ENCODE peak calls at places on chromosome 10, in eight cellular contexts. T is CD8-positive, alpha-beta T cell; Q is thyroid gland; F is hepatocyte; A is tibial artery; V is AG09309; D is heart right ventricle; U is neural crest cell. S is an unnamed sample.

GRCh38 chr10:125448596-125448995 is 234.4 kb downstream of the TEX36 start:
- DNase-seq in T (no peak), Q (no peak), F (peak), A (no peak), V (no peak), D (no peak), U (peak), S (no peak)

GRCh38 chr10:86344281-86344680 is 22.3 kb downstream of the GRID1 start:
- DNase-seq in T (no peak), Q (no peak), F (no peak), A (no peak), V (no peak), D (no peak), U (no peak), S (no peak)

GRCh38 chr10:5968037-5968680 is 9.2 kb downstream of the IL15RA start:
- DNase-seq in T (no peak), Q (no peak), F (no peak), A (no peak), V (no peak), D (no peak), U (no peak), S (no peak)

GRCh38 chr10:46517541-46517940 is 38.9 kb downstream of the GPRIN2 start:
- DNase-seq in T (no peak), Q (no peak), F (no peak), A (no peak), V (no peak), D (no peak), U (no peak), S (no peak)

GRCh38 chr10:133011883-133012282 is 69.5 kb upstream of the CFAP46 start:
- DNase-seq in T (no peak), Q (no peak), F (no peak), A (no peak), V (no peak), D (no peak), U (no peak), S (no peak)

GRCh38 chr10:128061306-128062300 is 64.6 kb downstream of the MKI67 start:
- DNase-seq in T (no peak), Q (no peak), F (no peak), A (no peak), V (no peak), D (no peak), U (no peak), S (no peak)

GRCh38 chr10:110528224-110528997 is 30.7 kb downstream of the DUSP5 start:
- DNase-seq in T (no peak), Q (no peak), F (no peak), A (no peak), V (no peak), D (no peak), U (no peak), S (no peak)

GRCh38 chr10:84801156-84801555 is 472.8 kb downstream of the CCSER2 start:
- DNase-seq in T (no peak), Q (no peak), F (no peak), A (no peak), V (no peak), D (no peak), U (no peak), S (no peak)

GRCh38 chr10:109996225-109996624 is 11.6 kb upstream of the ADD3 start:
- DNase-seq in T (no peak), Q (no peak), F (peak), A (no peak), V (no peak), D (no peak), U (no peak), S (no peak)

GRCh38 chr10:43931308-43931930 is 282.7 kb upstream of the ZNF32 start:
- DNase-seq in T (no peak), Q (no peak), F (no peak), A (no peak), V (peak), D (no peak), U (no peak), S (no peak)

GRCh38 chr10:26472440-26472778 is 34.3 kb downstream of the APBB1IP start:
- DNase-seq in T (no peak), Q (no peak), F (no peak), A (no peak), V (no peak), D (no peak), U (no peak), S (no peak)

GRCh38 chr10:43250925-43251663 is 15.8 kb downstream of the RASGEF1A start:
- DNase-seq in T (no peak), Q (no peak), F (no peak), A (peak), V (no peak), D (peak), U (no peak), S (peak)

GRCh38 chr10:48332166-48332870 is 25.8 kb downstream of the MAPK8 start:
- DNase-seq in T (no peak), Q (no peak), F (no peak), A (no peak), V (no peak), D (no peak), U (no peak), S (no peak)

GRCh38 chr10:119274519-119275045 is 67.2 kb downstream of the GRK5 start:
- DNase-seq in T (no peak), Q (no peak), F (no peak), A (no peak), V (no peak), D (no peak), U (no peak), S (no peak)

GRCh38 chr10:127392351-127393235 is 156.5 kb upstream of the NPS start:
- DNase-seq in T (no peak), Q (no peak), F (no peak), A (peak), V (no peak), D (no peak), U (no peak), S (no peak)

GRCh38 chr10:100788027-100788900 is 42.9 kb downstream of the PAX2 start:
- DNase-seq in T (no peak), Q (no peak), F (no peak), A (no peak), V (no peak), D (no peak), U (no peak), S (no peak)

GRCh38 chr10:89923661-89924060 is 222.3 kb downstream of the KIF20B start:
- DNase-seq in T (no peak), Q (no peak), F (no peak), A (no peak), V (no peak), D (no peak), U (no peak), S (no peak)

GRCh38 chr10:116098411-116099019 is 174.5 kb downstream of the GFRA1 start:
- DNase-seq in T (no peak), Q (no peak), F (peak), A (no peak), V (no peak), D (no peak), U (no peak), S (no peak)

GRCh38 chr10:97404044-97404443 is 2.9 kb upstream of the RRP12 start:
- DNase-seq in T (no peak), Q (no peak), F (no peak), A (no peak), V (no peak), D (no peak), U (no peak), S (no peak)

GRCh38 chr10:73907841-73908517 is 3.0 kb upstream of the PLAU start:
- DNase-seq in T (no peak), Q (no peak), F (no peak), A (peak), V (no peak), D (peak), U (no peak), S (no peak)

GRCh38 chr10:1464866-1465265 is 272.5 kb downstream of the ADARB2 start:
- DNase-seq in T (no peak), Q (no peak), F (no peak), A (no peak), V (no peak), D (no peak), U (no peak), S (no peak)

GRCh38 chr10:72353963-72354355 is 760 bp downstream of the DNAJB12 start:
- DNase-seq in T (no peak), Q (no peak), F (peak), A (peak), V (no peak), D (peak), U (no peak), S (no peak)

GRCh38 chr10:48501806-48502771 is 102.8 kb downstream of the ARHGAP22 start:
- DNase-seq in T (no peak), Q (peak), F (no peak), A (no peak), V (no peak), D (no peak), U (no peak), S (no peak)

GRCh38 chr10:78401882-78402367 is 368.3 kb downstream of the RPS24 start:
- DNase-seq in T (no peak), Q (peak), F (peak), A (no peak), V (no peak), D (peak), U (no peak), S (no peak)

GRCh38 chr10:93363891-93364648 is 118.1 kb downstream of the MYOF start:
- DNase-seq in T (no peak), Q (peak), F (no peak), A (peak), V (no peak), D (peak), U (no peak), S (no peak)

GRCh38 chr10:102001435-102002068 is 54.4 kb downstream of the ARMH3 start:
- DNase-seq in T (no peak), Q (no peak), F (no peak), A (no peak), V (no peak), D (no peak), U (no peak), S (no peak)

GRCh38 chr10:16989826-16990293 is 139.8 kb downstream of the CUBN start:
- DNase-seq in T (no peak), Q (no peak), F (no peak), A (no peak), V (no peak), D (no peak), U (no peak), S (no peak)

GRCh38 chr10:34716958-34717357 is 98.1 kb downstream of the PARD3 start:
- DNase-seq in T (no peak), Q (no peak), F (no peak), A (no peak), V (no peak), D (no peak), U (no peak), S (no peak)

GRCh38 chr10:122233857-122234348 is 37.2 kb upstream of the BTBD16 start:
- DNase-seq in T (no peak), Q (no peak), F (no peak), A (no peak), V (no peak), D (peak), U (no peak), S (no peak)

GRCh38 chr10:16155761-16156322 is 281.0 kb upstream of the PTER start:
- DNase-seq in T (no peak), Q (no peak), F (peak), A (no peak), V (no peak), D (no peak), U (no peak), S (no peak)

GRCh38 chr10:86256690-86257315 is 109.8 kb downstream of the GRID1 start:
- DNase-seq in T (no peak), Q (no peak), F (no peak), A (no peak), V (no peak), D (no peak), U (no peak), S (no peak)

GRCh38 chr10:98569878-98570277 is 123.1 kb upstream of the HPS1 start:
- DNase-seq in T (no peak), Q (no peak), F (no peak), A (no peak), V (no peak), D (no peak), U (no peak), S (no peak)

GRCh38 chr10:52172581-52172980 is 141.5 kb upstream of the DKK1 start:
- DNase-seq in T (no peak), Q (no peak), F (peak), A (no peak), V (no peak), D (no peak), U (no peak), S (no peak)

GRCh38 chr10:30141366-30141886 is 82.0 kb upstream of the JCAD start:
- DNase-seq in T (no peak), Q (no peak), F (no peak), A (no peak), V (no peak), D (no peak), U (no peak), S (no peak)

GRCh38 chr10:124063736-124064135 is 29.7 kb downstream of the CHST15 start:
- DNase-seq in T (no peak), Q (no peak), F (peak), A (no peak), V (peak), D (no peak), U (no peak), S (no peak)

GRCh38 chr10:126400641-126401040 is 12.4 kb upstream of the ADAM12 start:
- DNase-seq in T (no peak), Q (no peak), F (no peak), A (no peak), V (no peak), D (no peak), U (no peak), S (no peak)

GRCh38 chr10:118900617-118901016 is 128.9 kb upstream of the NANOS1 start:
- DNase-seq in T (no peak), Q (no peak), F (no peak), A (no peak), V (no peak), D (no peak), U (no peak), S (no peak)

GRCh38 chr10:30413996-30414576 is 19.9 kb upstream of the MAP3K8 start:
- DNase-seq in T (no peak), Q (no peak), F (peak), A (no peak), V (peak), D (peak), U (no peak), S (no peak)

GRCh38 chr10:69885379-69886156 is 83.9 kb downstream of the COL13A1 start:
- DNase-seq in T (no peak), Q (peak), F (no peak), A (no peak), V (no peak), D (no peak), U (no peak), S (no peak)
- TF ChIP-seq CTCF in T (no peak), Q (peak), F (peak), A (peak), V (peak), D (peak), U (peak), S (peak)

GRCh38 chr10:107740962-107741690 is 576.6 kb upstream of the SORCS1 start:
- DNase-seq in T (no peak), Q (no peak), F (no peak), A (no peak), V (no peak), D (no peak), U (no peak), S (no peak)

GRCh38 chr10:107741976-107742375 is 577.5 kb upstream of the SORCS1 start:
- DNase-seq in T (no peak), Q (no peak), F (no peak), A (no peak), V (no peak), D (no peak), U (no peak), S (no peak)

DNA sequence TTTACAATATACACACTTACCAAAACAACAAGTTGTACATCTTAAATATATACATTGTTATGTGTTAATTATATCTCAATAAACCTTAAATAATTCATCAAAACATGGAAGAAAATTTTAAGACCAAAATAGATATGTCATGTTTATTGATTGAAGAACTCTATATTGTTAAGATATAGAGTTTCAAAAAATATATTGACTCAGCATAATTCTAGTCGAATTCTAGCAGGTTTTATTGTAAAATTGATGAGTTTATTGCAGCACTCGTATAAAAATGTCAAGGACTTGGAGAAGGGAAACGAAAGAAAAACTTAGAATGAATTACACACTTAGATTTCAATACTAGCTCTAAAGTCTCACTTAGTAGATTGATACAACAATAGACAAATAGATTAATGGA is 575.4 kb upstream of the SORCS1 start:
- DNase-seq in T (no peak), Q (no peak), F (no peak), A (no peak), V (no peak), D (no peak), U (no peak), S (no peak)
- TF ChIP-seq CTCF in T (no peak), Q (no peak), F (no peak), A (no peak), V (no peak), D (no peak), U (no peak), S (no peak)

DNA sequence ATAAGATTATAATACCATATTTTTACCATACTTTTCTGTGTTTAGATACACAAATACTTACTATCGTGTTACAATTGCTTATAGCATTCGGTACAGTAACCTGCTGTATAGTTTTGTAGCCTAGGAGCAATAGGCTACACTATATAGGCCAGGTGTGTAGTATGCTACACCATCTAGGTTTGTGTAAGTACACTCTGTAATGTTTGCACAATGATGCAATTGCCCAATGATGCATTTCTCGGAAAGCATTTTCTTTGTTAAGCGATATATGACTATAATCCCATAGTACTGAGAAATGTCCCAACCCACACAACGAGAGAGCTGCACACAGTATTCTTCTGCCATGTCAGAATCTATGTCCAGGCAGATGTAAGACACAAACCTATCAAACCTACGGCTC is 160.0 kb downstream of the NEBL start:
- DNase-seq in T (no peak), Q (no peak), F (no peak), A (no peak), V (no peak), D (no peak), U (no peak), S (no peak)
- TF ChIP-seq CTCF in T (no peak), Q (no peak), F (no peak), A (no peak), V (no peak), D (no peak), U (no peak), S (no peak)

GRCh38 chr10:113029055-113029440 is 79.0 kb downstream of the TCF7L2 start:
- DNase-seq in T (no peak), Q (no peak), F (no peak), A (no peak), V (no peak), D (no peak), U (no peak), S (no peak)

GRCh38 chr10:113028393-113029054 is 78.5 kb downstream of the TCF7L2 start:
- DNase-seq in T (no peak), Q (no peak), F (no peak), A (no peak), V (no peak), D (no peak), U (no peak), S (no peak)

GRCh38 chr10:113027230-113027573 is 77.2 kb downstream of the TCF7L2 start:
- DNase-seq in T (no peak), Q (no peak), F (no peak), A (no peak), V (no peak), D (no peak), U (no peak), S (no peak)

GRCh38 chr10:113026679-113027078 is 76.6 kb downstream of the TCF7L2 start:
- DNase-seq in T (no peak), Q (no peak), F (no peak), A (no peak), V (peak), D (no peak), U (no peak), S (no peak)

DNA sequence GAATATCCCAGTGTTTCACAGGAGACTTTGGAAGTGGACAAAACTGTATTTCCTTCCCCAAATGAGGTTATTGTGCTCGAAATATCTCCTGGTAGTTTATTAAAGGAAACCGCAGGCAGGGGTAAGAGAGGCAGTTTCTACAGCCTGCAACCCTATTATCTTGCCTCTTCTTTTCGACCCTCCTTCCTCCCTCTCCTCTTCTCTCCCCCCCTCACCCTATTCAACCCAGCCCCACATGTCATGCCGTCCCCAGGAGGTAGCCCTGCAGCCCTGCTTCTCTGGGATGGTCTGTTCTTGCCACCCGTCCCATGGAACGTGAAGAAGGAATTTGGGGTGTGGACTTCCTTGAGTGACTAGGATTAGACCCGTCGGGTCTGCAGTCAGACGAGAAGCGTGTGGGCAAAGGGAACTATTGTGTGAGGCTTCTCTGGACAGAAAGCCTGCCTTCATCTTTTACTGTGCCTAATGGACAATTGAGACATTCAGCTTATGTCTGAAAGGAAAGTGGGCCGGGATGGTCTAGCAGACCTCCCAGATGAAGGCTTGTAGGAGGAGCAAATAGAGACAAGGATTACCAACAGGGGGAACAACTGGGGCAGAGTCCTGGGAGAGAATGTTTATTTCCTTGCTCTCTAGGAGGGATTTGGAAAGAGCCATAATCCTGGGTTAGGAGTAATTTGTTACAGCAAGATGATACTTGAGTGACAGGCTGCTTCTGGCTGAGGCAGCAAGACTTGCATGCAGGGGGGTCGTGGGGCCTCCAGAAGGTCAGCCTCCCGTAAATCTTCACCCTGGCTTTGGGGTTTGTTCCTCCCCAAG is 77.7 kb downstream of the TCF7L2 start:
- DNase-seq in T (no peak), Q (no peak), F (no peak), A (no peak), V (no peak), D (no peak), U (peak), S (no peak)
- TF ChIP-seq CTCF in T (no peak), Q (no peak), F (no peak), A (no peak), V (no peak), D (no peak), U (no peak), S (no peak)

S was measured in mesothelial cell of epicardium.